ENCODE peak calls at places on chromosomes 5 and 9, in six cellular contexts. B is brain microvascular endothelial cell, R is lower lobe of right lung, O is adrenal gland, U is KBM-7, G is AG20443. N is an unnamed sample.

GRCh38 chr5:67983251-67983941 is 232.2 kb upstream of the PIK3R1 start:
- DNase-seq in B (peak), R (no peak), O (no peak), U (peak), G (peak), N (no peak)

GRCh38 chr9:138009456-138010273 is 132.1 kb downstream of the CACNA1B start:
- DNase-seq in B (no peak), R (peak), O (no peak), U (no peak), G (peak), N (peak)

GRCh38 chr5:38556599-38557308 is at the start of gene LIFR:
- DNase-seq in B (peak), R (peak), O (peak), U (peak), G (peak), N (peak)

GRCh38 chr5:141734501-141735231 is 52.6 kb upstream of the ARAP3 start:
- DNase-seq in B (peak), R (no peak), O (peak), U (peak), G (peak), N (no peak)

GRCh38 chr9:88530051-88530450 is 4.9 kb upstream of the NXNL2 start:
- DNase-seq in B (peak), R (no peak), O (no peak), U (no peak), G (peak), N (no peak)

GRCh38 chr5:133523013-133523658 is 89.2 kb downstream of the FSTL4 start:
- DNase-seq in B (no peak), R (no peak), O (no peak), U (no peak), G (no peak), N (no peak)

GRCh38 chr5:143673676-143674468 is 138.1 kb upstream of the HMHB1 start:
- DNase-seq in B (no peak), R (no peak), O (no peak), U (no peak), G (peak), N (no peak)

GRCh38 chr5:14144586-14145355 is 1.6 kb downstream of the TRIO start:
- DNase-seq in B (peak), R (peak), O (peak), U (peak), G (peak), N (peak)

GRCh38 chr5:146828385-146828784 is 50.2 kb downstream of the PPP2R2B start:
- DNase-seq in B (no peak), R (no peak), O (no peak), U (no peak), G (no peak), N (no peak)

GRCh38 chr5:127648997-127649550 is at the start of gene CTXN3:
- DNase-seq in B (no peak), R (no peak), O (no peak), U (no peak), G (no peak), N (no peak)

GRCh38 chr5:159777049-159777448 is 139.2 kb upstream of the ADRA1B start:
- DNase-seq in B (no peak), R (no peak), O (no peak), U (no peak), G (no peak), N (no peak)

GRCh38 chr5:150511641-150512367 is 3.9 kb downstream of the NDST1 start:
- DNase-seq in B (peak), R (no peak), O (no peak), U (no peak), G (peak), N (peak)

GRCh38 chr5:119022017-119022745 is 33.8 kb upstream of the DTWD2 start:
- DNase-seq in B (peak), R (no peak), O (no peak), U (peak), G (peak), N (no peak)

GRCh38 chr5:82670692-82671091 is 392.5 kb upstream of the RPS23 start:
- DNase-seq in B (no peak), R (no peak), O (no peak), U (no peak), G (no peak), N (no peak)

GRCh38 chr9:136773386-136774044 is 9.2 kb upstream of the LCN15 start:
- DNase-seq in B (no peak), R (peak), O (no peak), U (peak), G (peak), N (no peak)

GRCh38 chr5:65880673-65881072 is 45.7 kb upstream of the ERBIN start:
- DNase-seq in B (peak), R (no peak), O (no peak), U (no peak), G (no peak), N (no peak)

GRCh38 chr5:68409259-68409658 is 193.7 kb downstream of the PIK3R1 start:
- DNase-seq in B (peak), R (no peak), O (no peak), U (no peak), G (peak), N (no peak)

GRCh38 chr5:72244862-72245371 is 75.1 kb downstream of the MRPS27 start:
- DNase-seq in B (peak), R (no peak), O (peak), U (peak), G (peak), N (no peak)

GRCh38 chr5:54243483-54244080 is 66.8 kb downstream of the ARL15 start:
- DNase-seq in B (peak), R (no peak), O (peak), U (peak), G (peak), N (no peak)

GRCh38 chr5:5419291-5420210 is 2.9 kb upstream of the ICE1 start:
- DNase-seq in B (peak), R (no peak), O (no peak), U (peak), G (peak), N (no peak)

GRCh38 chr9:90044710-90045151 is 439.9 kb downstream of the GADD45G start:
- DNase-seq in B (no peak), R (no peak), O (peak), U (no peak), G (peak), N (no peak)

GRCh38 chr5:6218517-6218916 is 159.8 kb downstream of the MED10 start:
- DNase-seq in B (no peak), R (no peak), O (no peak), U (no peak), G (no peak), N (no peak)

GRCh38 chr5:179297486-179298180 is 47.6 kb downstream of the ADAMTS2 start:
- DNase-seq in B (no peak), R (no peak), O (no peak), U (no peak), G (no peak), N (peak)

GRCh38 chr5:76180817-76181805 is 97.9 kb downstream of the SV2C start:
- DNase-seq in B (no peak), R (no peak), O (peak), U (no peak), G (no peak), N (no peak)

GRCh38 chr9:97741947-97742346 is 44.8 kb upstream of the XPA start:
- DNase-seq in B (no peak), R (no peak), O (no peak), U (no peak), G (no peak), N (no peak)

GRCh38 chr9:95515272-95516113 is 1.3 kb downstream of the PTCH1 start:
- DNase-seq in B (no peak), R (no peak), O (no peak), U (no peak), G (peak), N (peak)

GRCh38 chr9:752201-752600 is 89.3 kb upstream of the DMRT1 start:
- DNase-seq in B (peak), R (no peak), O (no peak), U (no peak), G (peak), N (no peak)

GRCh38 chr9:123111977-123112869 is 78.8 kb downstream of the GPR21 start:
- DNase-seq in B (peak), R (no peak), O (peak), U (no peak), G (peak), N (no peak)

GRCh38 chr5:150485770-150486401 is 22.0 kb upstream of the NDST1 start:
- DNase-seq in B (no peak), R (peak), O (peak), U (no peak), G (peak), N (peak)

GRCh38 chr5:145847499-145848497 is 12.7 kb upstream of the PRELID2 start:
- DNase-seq in B (peak), R (no peak), O (no peak), U (no peak), G (peak), N (no peak)

GRCh38 chr5:72160299-72160698 is 53.0 kb downstream of the MAP1B start:
- DNase-seq in B (peak), R (no peak), O (no peak), U (no peak), G (peak), N (no peak)

GRCh38 chr9:127187231-127187956 is 65.0 kb upstream of the ANGPTL2 start:
- DNase-seq in B (peak), R (peak), O (peak), U (no peak), G (peak), N (peak)